ENCODE peak calls at places on chromosomes 1 and 21, in five cellular contexts. One of them, this sample, is unnamed.

GRCh38 chr1:81550753-81551152 is 250.0 kb upstream of the ADGRL2 start:
- DNase-seq in spleen: no peak
- DNase-seq in endothelial cell of umbilical vein: peak; percentile 6
- DNase-seq in K562: no peak
- DNase-seq in suprapubic skin: no peak
- DNase-seq in this sample: no peak

GRCh38 chr1:228149341-228150020 is at the start of gene GJC2:
- DNase-seq in spleen: no peak
- DNase-seq in endothelial cell of umbilical vein: no peak
- DNase-seq in K562: peak; percentile 79
- DNase-seq in suprapubic skin: no peak
- DNase-seq in this sample: no peak

GRCh38 chr1:163202833-163203451 is at the start of gene RGS5:
- DNase-seq in spleen: no peak
- DNase-seq in endothelial cell of umbilical vein: peak; percentile 78
- DNase-seq in K562: no peak
- DNase-seq in suprapubic skin: no peak
- DNase-seq in this sample: no peak

GRCh38 chr1:151720974-151721787 is at the start of gene RIIAD1:
- DNase-seq in spleen: peak; percentile 87
- DNase-seq in endothelial cell of umbilical vein: no peak
- DNase-seq in K562: no peak
- DNase-seq in suprapubic skin: no peak
- DNase-seq in this sample: no peak

GRCh38 chr1:17156108-17156507 is 36.9 kb upstream of the PADI2 start:
- DNase-seq in spleen: no peak
- DNase-seq in endothelial cell of umbilical vein: no peak
- DNase-seq in K562: no peak
- DNase-seq in suprapubic skin: no peak
- DNase-seq in this sample: no peak

GRCh38 chr21:27277122-27277521 is 310.2 kb upstream of the ADAMTS5 start:
- DNase-seq in spleen: no peak
- DNase-seq in endothelial cell of umbilical vein: no peak
- DNase-seq in K562: no peak
- DNase-seq in suprapubic skin: no peak
- DNase-seq in this sample: no peak

GRCh38 chr1:11501491-11501897 is 22.5 kb downstream of the DISP3 start:
- DNase-seq in spleen: peak; percentile 56
- DNase-seq in endothelial cell of umbilical vein: peak; percentile 44
- DNase-seq in K562: no peak
- DNase-seq in suprapubic skin: peak; percentile 54
- DNase-seq in this sample: no peak

GRCh38 chr1:199310701-199311100 is 671.9 kb downstream of the PTPRC start:
- DNase-seq in spleen: no peak
- DNase-seq in endothelial cell of umbilical vein: no peak
- DNase-seq in K562: no peak
- DNase-seq in suprapubic skin: no peak
- DNase-seq in this sample: no peak

GRCh38 chr1:84722794-84723193 is 32.5 kb upstream of the SSX2IP start:
- DNase-seq in spleen: no peak
- DNase-seq in endothelial cell of umbilical vein: no peak
- DNase-seq in K562: no peak
- DNase-seq in suprapubic skin: no peak
- DNase-seq in this sample: no peak

GRCh38 chr1:220879509-220880366 is 495 bp downstream of the HLX start:
- DNase-seq in spleen: peak; percentile 92
- DNase-seq in endothelial cell of umbilical vein: peak; percentile 46
- DNase-seq in K562: peak; percentile 56
- DNase-seq in suprapubic skin: no peak
- DNase-seq in this sample: no peak

DNA sequence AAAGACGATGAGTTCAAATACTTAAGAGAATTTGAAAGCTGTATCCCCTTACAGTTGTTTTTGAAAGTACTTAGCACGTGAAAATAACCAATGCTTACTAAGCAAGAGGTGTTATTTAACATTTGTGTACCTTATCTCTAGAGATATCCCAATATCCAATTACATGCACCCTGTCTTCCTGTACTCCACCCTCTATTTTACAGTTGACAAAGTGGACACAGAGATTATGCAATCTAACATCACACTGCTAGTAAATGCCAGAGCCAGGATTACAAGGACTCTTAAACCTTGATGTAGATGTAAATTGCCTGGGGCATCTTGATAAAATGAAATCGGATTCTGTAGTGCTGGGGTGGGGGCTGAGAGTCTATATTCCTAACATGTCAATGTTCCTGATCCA is 72.0 kb downstream of the GDAP2 start:
- DNase-seq in spleen: no peak
- DNase-seq in endothelial cell of umbilical vein: no peak
- DNase-seq in K562: peak; percentile 6
- DNase-seq in suprapubic skin: no peak
- DNase-seq in this sample: no peak
- TF ChIP-seq POLR2AphosphoS5 in spleen: no peak
- TF ChIP-seq POLR2AphosphoS5 in endothelial cell of umbilical vein: no peak
- TF ChIP-seq POLR2AphosphoS5 in K562: no peak
- TF ChIP-seq POLR2AphosphoS5 in suprapubic skin: no peak
- TF ChIP-seq POLR2AphosphoS5 in this sample: no peak

DNA sequence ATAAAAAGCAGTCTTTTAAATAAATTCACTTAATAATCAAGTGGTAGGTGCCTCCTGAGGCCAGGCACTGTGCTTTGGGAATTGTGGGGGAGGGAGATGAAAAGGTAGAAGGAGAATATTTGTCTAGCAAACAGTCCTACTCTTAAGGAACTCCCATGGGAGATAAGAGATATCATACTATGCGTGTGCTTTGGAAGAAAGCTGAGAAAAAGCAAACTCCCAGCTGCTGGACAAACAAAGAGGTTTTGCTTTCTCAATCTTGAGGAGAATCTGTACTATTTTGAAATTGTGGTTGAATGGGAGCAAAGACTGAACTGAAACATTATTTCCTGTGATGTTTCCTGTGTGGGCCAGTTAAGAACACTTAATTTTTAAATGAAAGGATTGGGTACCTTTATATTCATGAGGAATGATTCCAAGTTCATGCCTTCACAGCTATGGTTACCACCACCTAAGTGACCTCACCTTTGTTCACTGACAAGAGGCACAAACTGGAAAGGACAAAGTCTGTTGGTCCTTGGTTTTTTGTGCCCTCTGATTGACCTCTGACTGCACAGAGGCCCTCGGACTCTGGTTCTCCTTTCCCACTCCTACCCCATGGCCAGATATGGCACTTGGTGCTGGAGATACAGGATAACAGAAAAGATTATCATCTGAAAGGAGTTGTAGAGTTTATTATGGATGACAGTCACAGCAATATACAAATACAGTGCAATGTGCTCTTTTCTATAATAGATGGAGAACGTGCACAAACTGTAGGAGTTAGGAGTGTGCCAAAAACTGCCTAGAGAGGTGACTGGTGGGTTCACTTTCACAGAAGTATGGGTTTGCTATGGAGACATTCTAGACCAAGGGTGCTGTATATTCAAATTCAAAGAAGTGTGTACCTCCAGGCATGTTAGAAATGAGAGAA is 1.6 kb downstream of the CD53 start:
- DNase-seq in spleen: no peak
- DNase-seq in endothelial cell of umbilical vein: no peak
- DNase-seq in K562: peak; percentile 67
- DNase-seq in suprapubic skin: no peak
- DNase-seq in this sample: no peak
- H3K4me1 ChIP-seq in spleen: peaks cover 63% of the 10 kb centered on the region
- H3K4me1 ChIP-seq in endothelial cell of umbilical vein: no peaks in the 10 kb centered on the region
- H3K4me1 ChIP-seq in K562: peaks cover 11% of the 10 kb centered on the region
- H3K4me1 ChIP-seq in suprapubic skin: no peaks in the 10 kb centered on the region
- H3K4me1 ChIP-seq in this sample: no peaks in the 10 kb centered on the region

DNA sequence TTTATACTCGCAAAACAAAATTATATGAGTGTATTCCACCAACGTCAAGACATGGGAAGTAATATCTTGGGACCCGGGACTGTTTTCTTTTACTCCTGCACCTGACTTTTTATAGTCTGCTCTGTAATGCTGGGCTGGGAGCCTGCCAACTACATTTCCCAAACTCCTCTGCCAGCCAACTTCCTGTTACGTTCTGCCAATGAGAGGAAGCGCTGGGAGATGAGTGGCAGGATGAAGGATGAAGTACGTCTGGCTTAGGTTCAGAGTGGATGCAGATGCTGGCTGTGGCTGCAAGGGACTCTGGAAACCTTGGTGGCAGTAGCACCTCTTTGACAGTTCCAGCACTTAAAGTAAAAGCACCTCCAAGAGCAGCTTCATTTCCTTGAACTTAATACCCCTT is 59.6 kb downstream of the USP24 start:
- DNase-seq in spleen: no peak
- DNase-seq in endothelial cell of umbilical vein: peak; percentile 61
- DNase-seq in K562: peak; percentile 16
- DNase-seq in suprapubic skin: no peak
- DNase-seq in this sample: no peak
- TF ChIP-seq POLR2AphosphoS5 in spleen: no peak
- TF ChIP-seq POLR2AphosphoS5 in endothelial cell of umbilical vein: no peak
- TF ChIP-seq POLR2AphosphoS5 in K562: no peak
- TF ChIP-seq POLR2AphosphoS5 in suprapubic skin: no peak
- TF ChIP-seq POLR2AphosphoS5 in this sample: no peak

GRCh38 chr1:167723707-167724323 is 2.0 kb downstream of the MPZL1 start:
- DNase-seq in spleen: no peak
- DNase-seq in endothelial cell of umbilical vein: no peak
- DNase-seq in K562: peak; percentile 71
- DNase-seq in suprapubic skin: no peak
- DNase-seq in this sample: no peak

GRCh38 chr1:167721617-167722151 is at the start of gene MPZL1:
- DNase-seq in spleen: peak; percentile 97
- DNase-seq in endothelial cell of umbilical vein: peak; percentile 96
- DNase-seq in K562: peak; percentile 98
- DNase-seq in suprapubic skin: peak; percentile 98
- DNase-seq in this sample: no peak

GRCh38 chr1:167720965-167721616 is 691 bp upstream of the MPZL1 start:
- DNase-seq in spleen: no peak
- DNase-seq in endothelial cell of umbilical vein: peak; percentile 72
- DNase-seq in K562: peak; percentile 48
- DNase-seq in suprapubic skin: no peak
- DNase-seq in this sample: no peak

GRCh38 chr1:167722870-167723251 is 1.1 kb downstream of the MPZL1 start:
- DNase-seq in spleen: no peak
- DNase-seq in endothelial cell of umbilical vein: no peak
- DNase-seq in K562: no peak
- DNase-seq in suprapubic skin: no peak
- DNase-seq in this sample: no peak

DNA sequence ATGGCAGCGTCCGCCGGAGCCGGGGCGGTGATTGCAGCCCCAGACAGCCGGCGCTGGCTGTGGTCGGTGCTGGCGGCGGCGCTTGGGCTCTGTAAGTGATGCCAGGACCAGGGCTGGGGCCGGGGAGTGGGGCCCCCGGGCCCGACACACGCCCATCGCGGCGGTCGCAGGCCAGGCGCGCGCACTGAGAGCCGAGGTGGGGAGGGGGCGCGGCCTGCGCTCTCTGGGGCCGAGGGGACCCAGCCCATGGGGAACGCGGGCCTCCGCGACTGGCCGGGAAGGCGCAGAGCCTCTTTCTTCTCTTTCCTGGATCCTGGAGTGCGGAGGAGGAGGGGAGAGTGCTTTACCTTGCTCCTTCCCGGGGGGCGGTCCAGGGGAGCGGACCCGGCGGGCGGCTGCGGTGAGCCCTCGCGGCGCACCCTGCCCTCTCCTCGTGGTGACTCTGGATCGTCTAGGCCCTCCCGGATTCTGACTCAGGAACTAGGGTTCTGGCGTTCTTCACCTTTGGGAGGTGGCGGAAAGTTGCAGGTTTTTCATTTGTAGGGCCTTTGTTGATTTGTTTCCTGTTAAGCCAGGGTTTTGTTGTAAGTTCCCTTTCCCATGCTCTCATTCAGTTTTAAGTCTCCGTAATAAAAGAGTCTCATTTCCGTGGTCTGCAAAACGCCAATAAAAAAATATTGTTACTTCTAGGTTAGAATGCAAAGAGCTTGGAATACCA is 529 bp downstream of the MPZL1 start:
- DNase-seq in spleen: no peak
- DNase-seq in endothelial cell of umbilical vein: peak; percentile 52
- DNase-seq in K562: peak; percentile 72
- DNase-seq in suprapubic skin: no peak
- DNase-seq in this sample: no peak
- H3K4me1 ChIP-seq in spleen: peaks cover 77% of the 10 kb centered on the region
- H3K4me1 ChIP-seq in endothelial cell of umbilical vein: peaks cover 26% of the 10 kb centered on the region
- H3K4me1 ChIP-seq in K562: peaks cover 37% of the 10 kb centered on the region
- H3K4me1 ChIP-seq in suprapubic skin: peaks cover 45% of the 10 kb centered on the region
- H3K4me1 ChIP-seq in this sample: peaks cover 38% of the 10 kb centered on the region